ENCODE peak calls at places on chromosomes 7 and 10, in four cellular contexts. K is GM23248, N is H9, Z is trophoblast cell. G is an unnamed sample.

GRCh38 chr10:86659721-86660438 is 5.5 kb downstream of the OPN4 start:
- DNase-seq in K (no peak), N (no peak), Z (no peak), G (peak)

GRCh38 chr7:36305226-36305625 is 84.4 kb upstream of the ANLN start:
- DNase-seq in K (no peak), N (no peak), Z (no peak), G (no peak)

GRCh38 chr10:116237260-116237659 is 35.7 kb downstream of the GFRA1 start:
- DNase-seq in K (no peak), N (no peak), Z (no peak), G (no peak)

GRCh38 chr7:27689045-27689877 is 26.6 kb upstream of the HIBADH start:
- DNase-seq in K (peak), N (peak), Z (no peak), G (peak)

GRCh38 chr7:98879198-98879988 is 1.1 kb downstream of the TRRAP start:
- DNase-seq in K (peak), N (peak), Z (peak), G (peak)

GRCh38 chr7:118918556-118918955 is 694.1 kb downstream of the ANKRD7 start:
- DNase-seq in K (peak), N (no peak), Z (no peak), G (no peak)

GRCh38 chr7:4842302-4843064 is 19.3 kb downstream of the PAPOLB start:
- DNase-seq in K (peak), N (no peak), Z (no peak), G (peak)

GRCh38 chr7:76086070-76086469 is 38.2 kb downstream of the MDH2 start:
- DNase-seq in K (peak), N (no peak), Z (no peak), G (no peak)

GRCh38 chr7:106057204-106057961 is 54.7 kb downstream of the SYPL1 start:
- DNase-seq in K (no peak), N (no peak), Z (no peak), G (no peak)

GRCh38 chr7:153847828-153848227 is 204.4 kb upstream of the DPP6 start:
- DNase-seq in K (no peak), N (no peak), Z (no peak), G (no peak)

DNA sequence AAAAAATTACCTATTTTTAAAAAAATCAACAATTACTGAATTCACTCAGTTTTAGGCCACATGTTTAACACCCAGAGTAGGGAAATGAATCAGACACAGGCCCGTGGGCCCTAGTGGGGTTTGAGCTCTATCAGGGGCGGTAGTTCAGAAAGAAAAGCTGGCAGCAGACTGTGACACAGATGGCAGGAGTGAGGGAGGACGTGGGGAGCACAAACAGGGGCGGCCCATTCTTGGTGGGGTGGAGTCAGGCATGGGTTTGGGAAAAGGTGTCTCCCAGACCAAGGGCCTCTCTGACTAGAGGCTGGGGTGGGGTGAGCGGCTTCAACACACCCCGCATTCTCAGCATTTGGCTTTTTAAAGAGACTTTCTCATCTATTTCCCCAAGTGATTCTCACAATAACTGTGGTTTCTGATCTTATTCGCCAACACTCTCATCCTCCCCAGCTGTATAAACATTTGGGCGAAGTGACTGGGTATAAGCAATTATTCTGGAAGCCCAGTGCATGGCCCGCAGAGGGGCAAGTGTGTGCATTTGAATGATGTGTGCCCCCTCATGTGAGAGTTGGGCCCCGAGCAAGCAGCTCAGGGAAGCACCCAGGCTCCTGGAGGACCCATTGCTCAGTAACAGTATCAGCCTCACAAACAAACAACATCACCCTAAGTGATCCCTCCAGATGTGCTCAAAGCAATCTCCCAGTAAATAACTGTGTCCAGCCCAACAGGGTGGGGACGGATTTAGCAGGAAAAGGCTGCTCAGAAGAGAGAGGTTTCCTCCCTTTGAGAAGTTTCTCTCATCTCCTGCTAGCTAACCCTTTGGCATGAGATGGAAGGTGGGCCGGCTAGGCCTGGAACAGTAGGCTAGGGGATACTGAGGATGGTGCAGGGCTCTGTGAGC is 437.6 kb upstream of the ZMIZ1 start:
- DNase-seq in K (no peak), N (no peak), Z (no peak), G (peak)
- H3K27ac ChIP-seq in K (no peak), N (no peak), Z (no peak), G (no peak)

DNA sequence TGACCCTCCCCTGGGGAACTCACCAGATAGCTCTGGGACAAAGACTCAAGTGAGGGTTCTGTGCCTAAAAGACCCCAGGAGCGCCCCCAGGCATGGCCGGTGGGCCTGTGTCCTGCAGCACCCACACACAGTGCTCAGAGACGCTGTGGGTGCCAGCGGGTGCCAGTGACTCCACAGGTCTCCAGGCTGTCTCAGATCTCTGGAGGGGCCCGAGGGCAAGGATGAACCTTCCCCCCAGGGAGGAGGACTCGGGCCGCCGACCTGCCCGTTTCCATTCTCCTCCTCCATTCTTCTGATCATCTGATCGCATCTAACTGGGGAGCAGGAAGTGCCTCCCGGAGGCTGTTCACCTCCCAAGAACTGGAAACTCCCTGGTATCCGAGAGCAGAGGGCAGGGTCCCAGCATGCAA is 980 bp downstream of the ADAM8 start:
- DNase-seq in K (peak), N (no peak), Z (peak), G (no peak)
- H3K9ac ChIP-seq in K (no peak), N (no peak), Z (no peak), G (no peak)

DNA sequence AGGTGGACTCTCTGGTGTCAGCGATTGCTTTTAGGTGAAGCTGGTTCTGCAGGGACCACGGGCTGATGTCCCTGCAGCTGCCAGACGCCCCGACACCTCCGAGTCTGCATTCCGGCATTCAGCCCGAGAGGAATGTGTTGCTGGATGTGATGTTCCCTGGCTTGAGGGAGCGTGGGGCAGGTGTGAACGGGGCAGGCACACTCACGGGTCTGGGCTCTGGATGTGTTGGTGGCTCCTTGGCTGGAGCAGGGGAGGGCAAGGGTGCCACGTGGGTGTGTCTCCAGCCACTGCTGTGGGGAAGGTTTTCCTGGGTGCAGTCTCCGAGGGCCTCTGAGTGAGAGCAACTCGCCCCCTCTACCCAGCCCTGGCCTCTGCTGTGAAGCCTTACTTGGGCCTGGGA is 140.5 kb downstream of the CAMK1D start:
- DNase-seq in K (no peak), N (no peak), Z (no peak), G (peak)
- H3K27ac ChIP-seq in K (no peak), N (no peak), Z (no peak), G (no peak)

GRCh38 chr10:71727429-71728217 is 8.0 kb upstream of the C10orf105 start:
- DNase-seq in K (peak), N (no peak), Z (no peak), G (no peak)
- H3K9ac ChIP-seq in K (no peak), N (no peak), Z (no peak), G (peak)

DNA sequence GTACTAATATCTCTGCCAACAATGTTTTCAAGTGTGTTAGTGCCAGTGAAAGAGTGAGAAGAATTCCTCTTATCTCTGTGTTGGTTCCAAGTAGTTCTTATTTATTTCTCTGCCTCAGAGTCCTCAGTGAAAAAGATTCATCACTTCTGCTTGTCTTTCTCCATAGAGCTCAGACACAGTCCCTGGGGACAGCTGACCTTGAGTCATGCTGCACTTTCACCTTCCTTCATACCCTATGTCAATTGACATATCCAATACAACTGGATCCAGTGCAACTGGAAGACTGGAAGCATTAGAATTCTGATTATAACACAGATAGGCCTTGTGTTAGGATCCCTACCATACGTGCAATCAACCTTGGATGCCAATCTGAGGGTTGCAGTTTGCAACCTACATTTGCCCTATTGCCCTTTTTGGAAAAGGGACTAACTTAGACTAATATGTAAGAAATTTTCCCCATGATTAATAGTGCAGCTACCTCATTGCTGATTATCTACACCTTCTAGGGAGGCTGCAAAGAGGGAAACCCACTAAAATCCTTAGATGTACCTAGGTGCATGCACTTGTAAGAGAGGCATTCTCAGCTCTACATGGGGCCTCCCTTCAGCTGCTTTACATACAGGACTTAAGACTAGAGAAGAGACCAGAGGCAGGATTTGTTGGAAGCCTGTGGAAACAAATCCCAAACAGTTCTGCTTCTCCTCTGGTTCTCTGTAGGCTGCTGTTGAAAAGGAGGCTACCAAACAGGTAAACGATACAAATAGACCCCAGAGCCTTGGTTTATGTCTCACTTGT is 8.4 kb downstream of the IFIT2 start:
- DNase-seq in K (no peak), N (no peak), Z (no peak), G (no peak)
- H3K27ac ChIP-seq in K (no peak), N (no peak), Z (no peak), G (no peak)

GRCh38 chr10:105733919-105734318 is 1092.8 kb downstream of the SORCS3 start:
- DNase-seq in K (no peak), N (no peak), Z (no peak), G (no peak)
- H3K9ac ChIP-seq in K (no peak), N (no peak), Z (no peak), G (no peak)

DNA sequence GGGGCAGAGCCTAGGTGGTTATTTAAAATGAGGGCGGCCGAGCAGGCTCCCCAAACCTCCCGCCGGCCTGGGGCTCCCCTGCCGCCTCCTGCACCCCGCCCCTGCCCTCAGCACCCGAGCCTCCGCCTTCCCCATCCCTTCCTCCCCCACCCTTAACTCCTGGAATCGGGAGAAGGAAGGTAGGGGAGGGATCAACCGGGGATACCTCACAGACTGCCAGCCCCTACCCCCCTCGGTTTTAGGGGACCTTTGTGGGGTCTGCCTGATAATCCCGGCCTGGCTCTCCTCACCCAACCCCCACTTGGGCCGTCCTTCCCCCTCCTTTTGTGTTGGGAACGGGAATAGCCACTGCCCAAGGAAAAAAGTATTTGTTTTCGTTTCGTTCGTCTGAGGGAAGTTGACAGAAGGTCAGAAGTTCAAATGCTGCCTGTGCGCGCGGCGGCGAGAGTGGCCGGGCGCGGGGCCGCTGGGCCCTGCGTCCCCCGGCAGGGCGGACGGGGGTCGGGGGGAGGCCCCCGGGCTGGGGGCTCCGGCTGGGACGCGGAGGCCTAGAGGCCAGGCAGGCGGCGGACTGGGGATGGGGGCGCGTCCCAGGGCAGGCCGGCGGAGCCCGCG is 2.8 kb downstream of the SHH start:
- DNase-seq in K (no peak), N (no peak), Z (no peak), G (peak)
- H3K27ac ChIP-seq in K (no peak), N (no peak), Z (no peak), G (no peak)

DNA sequence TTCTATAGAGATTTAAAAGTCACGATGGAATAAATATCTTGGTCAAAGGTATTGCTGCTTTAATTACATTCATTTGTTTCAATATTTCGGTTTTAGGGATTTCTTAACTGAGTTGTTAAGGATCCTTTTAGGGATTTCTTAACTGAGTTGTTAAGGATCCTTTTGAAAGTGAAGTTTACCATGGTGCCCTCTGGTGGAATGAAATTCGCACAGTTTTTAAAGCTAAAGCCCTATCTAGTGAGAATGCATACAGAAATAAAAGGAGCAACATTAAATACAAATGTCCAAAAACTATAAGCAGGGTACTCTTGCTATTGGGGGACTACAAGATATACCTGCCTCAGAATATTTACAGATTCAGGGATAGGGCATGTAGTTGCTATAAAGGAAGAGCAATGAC is 193.7 kb downstream of the RNLS start:
- DNase-seq in K (peak), N (no peak), Z (no peak), G (no peak)
- H3K9ac ChIP-seq in K (no peak), N (no peak), Z (no peak), G (no peak)